ENCODE peak calls at places on chromosomes 3 and 15, in five cellular contexts. V is iPS DF 6.9, G is HTR-8/SVneo, U is T follicular helper cell, C is activated gamma-delta T cell. Q is an unnamed sample.

GRCh38 chr3:105752791-105753415 is 115.9 kb downstream of the CBLB start:
- DNase-seq in V (no peak), G (peak), U (peak), C (no peak), Q (no peak)

GRCh38 chr3:54358969-54359648 is 236.8 kb downstream of the CACNA2D3 start:
- DNase-seq in V (no peak), G (no peak), U (no peak), C (no peak), Q (no peak)

GRCh38 chr3:71582612-71583568 is 638 bp downstream of the FOXP1 start:
- DNase-seq in V (no peak), G (no peak), U (peak), C (peak), Q (no peak)

GRCh38 chr3:156381253-156381652 is 173.7 kb downstream of the SSR3 start:
- DNase-seq in V (no peak), G (no peak), U (no peak), C (no peak), Q (no peak)

GRCh38 chr3:84893211-84893610 is 65.6 kb upstream of the CADM2 start:
- DNase-seq in V (no peak), G (no peak), U (no peak), C (no peak), Q (no peak)

GRCh38 chr3:98326494-98326893 is 27.2 kb upstream of the OR5K4 start:
- DNase-seq in V (no peak), G (no peak), U (no peak), C (no peak), Q (no peak)

GRCh38 chr15:69095280-69095679 is 65.2 kb upstream of the GLCE start:
- DNase-seq in V (no peak), G (no peak), U (no peak), C (no peak), Q (no peak)

GRCh38 chr15:84696757-84697156 is 19.2 kb downstream of the SEC11A start:
- DNase-seq in V (no peak), G (no peak), U (no peak), C (no peak), Q (no peak)

GRCh38 chr3:28682126-28682525 is 333.5 kb upstream of the AZI2 start:
- DNase-seq in V (no peak), G (no peak), U (no peak), C (no peak), Q (no peak)

GRCh38 chr3:52986938-52987337 is 58.9 kb downstream of the SFMBT1 start:
- DNase-seq in V (no peak), G (no peak), U (no peak), C (no peak), Q (no peak)

GRCh38 chr3:61564405-61565059 is 3.2 kb downstream of the PTPRG start:
- DNase-seq in V (no peak), G (peak), U (no peak), C (no peak), Q (peak)

GRCh38 chr3:182626484-182627467 is 166.5 kb upstream of the ATP11B start:
- DNase-seq in V (no peak), G (no peak), U (no peak), C (no peak), Q (no peak)

GRCh38 chr3:15339786-15340215 is 7.4 kb upstream of the SH3BP5 start:
- DNase-seq in V (no peak), G (peak), U (no peak), C (no peak), Q (no peak)